ENCODE peak calls at places on chromosomes 6 and 20, in eight cellular contexts. U, E, A, Q, O, N, P and V are unnamed samples.

GRCh38 chr6:19525673-19526072 is 311.5 kb upstream of the ID4 start:
- DNase-seq in P (no peak), Q (no peak), A (no peak), U (no peak), E (no peak), N (no peak), O (no peak), V (no peak)

GRCh38 chr6:89986650-89987074 is 92.4 kb downstream of the GJA10 start:
- DNase-seq in Q (no peak), N (no peak), U (no peak), O (peak; percentile 33), E (no peak), P (no peak), A (peak; percentile 74), V (no peak)

GRCh38 chr6:6277418-6277817 is 43.0 kb downstream of the F13A1 start:
- DNase-seq in N (no peak), U (no peak), Q (no peak), O (no peak), P (no peak), A (peak; percentile 83), E (no peak), V (peak; percentile 35)

GRCh38 chr6:14040042-14040441 is 77.5 kb upstream of the CD83 start:
- DNase-seq in U (no peak), O (no peak), E (no peak), P (no peak), N (no peak), Q (no peak), A (no peak), V (no peak)

GRCh38 chr20:17898548-17898994 is 70.0 kb downstream of the SNX5 start:
- DNase-seq in E (peak; percentile 65), O (peak; percentile 69), N (peak; percentile 82), A (peak; percentile 60), Q (peak; percentile 75), P (peak; percentile 64), U (peak; percentile 88), V (no peak)

GRCh38 chr20:36175016-36175415 is 20.5 kb downstream of the EPB41L1 start:
- DNase-seq in O (peak; percentile 9), Q (no peak), N (no peak), U (peak; percentile 45), P (no peak), A (no peak), E (no peak), V (no peak)

GRCh38 chr6:43491750-43492661 is 14.6 kb downstream of the TJAP1 start:
- DNase-seq in Q (peak; percentile 85), P (peak; percentile 88), N (peak; percentile 79), O (peak; percentile 59), A (peak; percentile 73), E (peak; percentile 67), U (no peak), V (no peak)

GRCh38 chr6:85580878-85581267 is 12.8 kb downstream of the SNX14 start:
- DNase-seq in N (no peak), P (peak; percentile 40), Q (peak; percentile 45), U (no peak), O (peak; percentile 74), E (no peak), A (peak; percentile 40), V (no peak)

GRCh38 chr6:53377793-53378192 is 29.0 kb upstream of the ELOVL5 start:
- DNase-seq in Q (no peak), U (no peak), O (no peak), N (no peak), A (no peak), P (no peak), E (no peak), V (no peak)

GRCh38 chr20:48823960-48824497 is 3.8 kb downstream of the PREX1 start:
- DNase-seq in Q (no peak), U (no peak), O (peak; percentile 76), N (no peak), P (no peak), A (peak; percentile 83), E (no peak), V (peak; percentile 43)

GRCh38 chr6:148760568-148761531 is 14.0 kb downstream of the UST start:
- DNase-seq in N (peak; percentile 71), P (peak; percentile 63), U (peak; percentile 92), A (peak; percentile 61), O (peak; percentile 87), Q (peak; percentile 32), E (peak; percentile 61), V (peak; percentile 44)

GRCh38 chr6:139519571-139520031 is 145.2 kb upstream of the CITED2 start:
- DNase-seq in O (no peak), U (no peak), P (no peak), E (no peak), N (no peak), Q (no peak), A (peak; percentile 33), V (no peak)

GRCh38 chr6:190596-191395 is 101.5 kb upstream of the DUSP22 start:
- DNase-seq in E (no peak), O (no peak), P (no peak), A (peak; percentile 19), U (no peak), N (no peak), Q (no peak), V (no peak)

GRCh38 chr6:156420172-156420993 is 356.8 kb upstream of the ARID1B start:
- DNase-seq in A (no peak), E (no peak), N (no peak), U (no peak), P (no peak), Q (no peak), O (no peak), V (no peak)

GRCh38 chr6:2865270-2866182 is 23.9 kb upstream of the SERPINB1 start:
- DNase-seq in O (no peak), U (no peak), Q (no peak), A (peak; percentile 38), N (no peak), E (no peak), P (no peak), V (no peak)

GRCh38 chr6:33740204-33740608 is 6.5 kb downstream of the IP6K3 start:
- DNase-seq in A (no peak), Q (peak; percentile 50), P (peak; percentile 50), U (no peak), O (no peak), E (no peak), N (no peak), V (no peak)

GRCh38 chr20:50151034-50151743 is 2.3 kb downstream of the PEDS1 start:
- DNase-seq in A (peak; percentile 83), U (no peak), O (no peak), E (peak; percentile 62), P (no peak), Q (no peak), N (no peak), V (no peak)

GRCh38 chr6:11172501-11173337 is 59.7 kb downstream of the NEDD9 start:
- DNase-seq in Q (peak; percentile 73), N (peak; percentile 66), U (peak; percentile 91), P (peak; percentile 68), E (peak; percentile 56), O (peak; percentile 55), A (peak; percentile 58), V (no peak)

GRCh38 chr6:7973603-7974002 is 63.0 kb upstream of the TXNDC5 start:
- DNase-seq in E (no peak), P (no peak), O (no peak), A (peak; percentile 69), N (no peak), U (no peak), Q (no peak), V (no peak)

GRCh38 chr6:26122793-26123674 is 35.8 kb downstream of the HFE start:
- DNase-seq in P (peak; percentile 92), E (peak; percentile 95), A (peak; percentile 97), N (peak; percentile 92), U (peak; percentile 95), Q (peak; percentile 99), O (peak; percentile 96), V (peak; percentile 100)
- TF ChIP-seq CTCF in P (no peak), E (no peak), A (no peak), N (no peak), U (peak; percentile 25), Q (no peak), O (no peak), V (no peak)

GRCh38 chr6:45420909-45421699 is 43.4 kb upstream of the SUPT3H start:
- DNase-seq in E (no peak), N (no peak), O (no peak), A (no peak), U (no peak), P (no peak), Q (no peak), V (no peak)
- H3K27me3 ChIP-seq in E (peaks cover 87% of the 10 kb centered on the region), N (no peaks in the 10 kb centered on the region), O (no peaks in the 10 kb centered on the region), A (no peaks in the 10 kb centered on the region), U (peaks cover 53% of the 10 kb centered on the region), P (peaks cover 77% of the 10 kb centered on the region), Q (no peaks in the 10 kb centered on the region), V (no peaks in the 10 kb centered on the region)

GRCh38 chr6:81889644-81890043 is 137.2 kb upstream of the TENT5A start:
- DNase-seq in A (no peak), Q (no peak), P (no peak), O (no peak), U (no peak), E (no peak), N (no peak), V (no peak)
- H3K4me3 ChIP-seq in A (no peak overlapping the region), Q (no peak overlapping the region), P (no peak overlapping the region), O (no peak overlapping the region), U (no peak overlapping the region), E (no peak overlapping the region), N (no peak overlapping the region), V (no peak overlapping the region)

GRCh38 chr6:1786455-1787108 is 176.9 kb downstream of the FOXC1 start:
- DNase-seq in P (no peak), U (no peak), E (no peak), Q (no peak), O (no peak), N (no peak), A (no peak), V (no peak)
- TF ChIP-seq CTCF in P (no peak), U (no peak), E (no peak), Q (no peak), O (no peak), N (no peak), A (no peak), V (no peak)

DNA sequence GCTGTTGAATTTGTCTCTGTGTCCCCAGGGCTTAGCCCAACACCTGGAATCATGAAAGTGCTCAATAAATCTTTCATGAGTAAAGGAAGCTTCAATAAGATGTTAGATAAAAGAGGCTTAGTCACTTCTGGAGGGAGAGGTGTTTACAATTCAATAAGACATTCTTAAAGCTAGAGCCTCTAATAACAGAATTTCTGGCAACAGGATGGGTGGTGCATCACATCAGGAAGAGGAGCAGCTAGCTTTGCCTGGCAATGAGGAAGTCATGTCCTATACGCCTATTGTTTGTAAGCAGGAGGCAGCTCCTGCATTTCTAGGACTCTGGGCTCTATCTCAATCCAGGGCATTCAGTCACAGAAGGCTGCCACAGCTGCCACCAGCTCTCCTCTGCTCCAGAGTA is 638.5 kb downstream of the EPM2A start:
- DNase-seq in U (no peak), A (peak; percentile 9), N (no peak), O (no peak), Q (no peak), E (no peak), P (no peak), V (no peak)
- H3K27me3 ChIP-seq in U (no peaks in the 10 kb centered on the region), A (no peaks in the 10 kb centered on the region), N (no peaks in the 10 kb centered on the region), O (no peaks in the 10 kb centered on the region), Q (no peaks in the 10 kb centered on the region), E (no peaks in the 10 kb centered on the region), P (no peaks in the 10 kb centered on the region), V (no peaks in the 10 kb centered on the region)